ENCODE peak calls at places on chromosomes 11 and 22, in nine cellular contexts. P, W, S, C, R, J, M, G and N are unnamed samples.

GRCh38 chr11:130244851-130245250 is 69.9 kb downstream of the ZBTB44 start:
- DNase-seq in G (no peak), M (no peak), J (no peak), S (no peak), W (no peak), C (no peak), R (no peak), P (no peak), N (no peak)

GRCh38 chr11:65424200-65425104 is 1.9 kb downstream of the NEAT1 start:
- DNase-seq in G (peak; percentile 60), M (no peak), R (no peak), S (no peak), P (peak; percentile 81), C (peak; percentile 88), W (no peak), J (peak; percentile 35), N (no peak)

GRCh38 chr11:27304514-27304913 is 58.5 kb downstream of the CCDC34 start:
- DNase-seq in W (no peak), C (no peak), R (no peak), G (no peak), M (no peak), S (no peak), P (no peak), J (no peak), N (no peak)

GRCh38 chr11:14914536-14914935 is 22.5 kb upstream of the CYP2R1 start:
- DNase-seq in W (no peak), M (no peak), S (no peak), P (no peak), J (no peak), C (no peak), R (no peak), G (no peak), N (no peak)

GRCh38 chr22:37806409-37807338 is 1.1 kb upstream of the GCAT start:
- DNase-seq in R (no peak), S (no peak), G (peak; percentile 68), M (no peak), C (no peak), J (no peak), W (no peak), P (no peak), N (no peak)

GRCh38 chr11:99973993-99974392 is 713.1 kb upstream of the ARHGAP42 start:
- DNase-seq in W (no peak), C (no peak), M (no peak), S (no peak), R (no peak), J (no peak), G (no peak), P (no peak), N (no peak)

GRCh38 chr22:24492391-24492790 is 2.7 kb upstream of the UPB1 start:
- DNase-seq in R (no peak), J (no peak), G (no peak), C (no peak), P (no peak), W (no peak), M (no peak), S (no peak), N (no peak)

GRCh38 chr11:102318469-102318868 is 1.2 kb downstream of the BIRC3 start:
- DNase-seq in C (peak; percentile 84), W (no peak), P (peak; percentile 67), G (peak; percentile 65), M (no peak), R (no peak), J (no peak), S (no peak), N (no peak)

GRCh38 chr11:28736256-28736655 is 628.1 kb downstream of the METTL15 start:
- DNase-seq in C (no peak), M (no peak), W (no peak), G (no peak), R (no peak), P (no peak), J (no peak), S (no peak), N (no peak)

GRCh38 chr11:110805764-110806163 is 93.5 kb upstream of the ARHGAP20 start:
- DNase-seq in S (no peak), R (no peak), J (no peak), C (no peak), G (no peak), W (no peak), P (no peak), M (no peak), N (no peak)

GRCh38 chr11:76700177-76701100 is 29.9 kb upstream of the LRRC32 start:
- DNase-seq in G (peak; percentile 97), C (no peak), M (peak; percentile 68), J (peak; percentile 87), R (no peak), S (no peak), W (peak; percentile 89), P (no peak), N (peak; percentile 87)

GRCh38 chr22:45308624-45309421 is 911 bp upstream of the FAM118A start:
- DNase-seq in R (no peak), P (peak; percentile 33), J (no peak), G (no peak), W (no peak), S (peak; percentile 49), M (no peak), C (no peak), N (no peak)

GRCh38 chr22:43293661-43294392 is 49.3 kb downstream of the SCUBE1 start:
- DNase-seq in P (no peak), G (peak; percentile 47), C (no peak), R (no peak), M (no peak), J (peak; percentile 51), W (peak; percentile 21), S (no peak), N (no peak)

GRCh38 chr11:2573240-2574042 is 126.4 kb downstream of the KCNQ1OT1 start:
- DNase-seq in J (no peak), G (no peak), C (peak; percentile 55), W (no peak), M (no peak), P (no peak), R (no peak), S (no peak), N (no peak)

GRCh38 chr11:103488021-103488420 is 378.8 kb downstream of the DYNC2H1 start:
- DNase-seq in W (no peak), S (no peak), J (no peak), C (no peak), P (no peak), R (no peak), M (no peak), G (no peak), N (no peak)

GRCh38 chr22:22378446-22379415 is 129.8 kb downstream of the ZNF280B start:
- DNase-seq in R (no peak), W (no peak), M (no peak), S (no peak), G (no peak), C (no peak), J (no peak), P (no peak), N (no peak)

GRCh38 chr11:10865837-10866270 is 8.0 kb upstream of the ZBED5 start:
- DNase-seq in W (no peak), R (no peak), P (no peak), S (no peak), G (no peak), M (no peak), J (no peak), C (no peak), N (no peak)

GRCh38 chr22:30327864-30328345 is 1.2 kb upstream of the TBC1D10A start:
- DNase-seq in S (no peak), W (no peak), C (no peak), G (no peak), J (no peak), M (no peak), P (no peak), R (no peak), N (no peak)